ENCODE peak calls at places on chromosomes 6 and 20, in six cellular contexts. T, I, C, J, G and D are unnamed samples.

GRCh38 chr6:139376054-139376355 is 1.6 kb upstream of the CITED2 start:
- DNase-seq in C (no peak), I (no peak), T (peak), J (no peak), G (no peak), D (no peak)

GRCh38 chr6:113920663-113921267 is 50.2 kb downstream of the HDAC2 start:
- DNase-seq in I (no peak), G (no peak), T (no peak), C (no peak), J (peak), D (no peak)

GRCh38 chr6:168417158-168417557 is 23.8 kb upstream of the SMOC2 start:
- DNase-seq in J (no peak), T (no peak), I (no peak), G (no peak), C (peak), D (no peak)

GRCh38 chr20:33585413-33585812 is 76.7 kb upstream of the C20orf144 start:
- DNase-seq in T (no peak), I (no peak), C (no peak), G (no peak), J (no peak), D (no peak)

GRCh38 chr20:58308680-58309527 is 611 bp upstream of the RAB22A start:
- DNase-seq in J (peak), G (peak), C (peak), T (peak), I (peak), D (peak)

GRCh38 chr20:34535301-34535840 is 19.1 kb downstream of the DYNLRB1 start:
- DNase-seq in J (no peak), C (no peak), G (no peak), I (no peak), T (no peak), D (no peak)

GRCh38 chr20:45470939-45471338 is 1.4 kb downstream of the WFDC2 start:
- DNase-seq in T (no peak), G (no peak), I (peak), C (no peak), J (no peak), D (no peak)

GRCh38 chr20:49233226-49233625 is 14.0 kb downstream of the DDX27 start:
- DNase-seq in G (no peak), C (no peak), T (no peak), I (no peak), J (no peak), D (no peak)

GRCh38 chr6:53299331-53299835 is 49.4 kb downstream of the ELOVL5 start:
- DNase-seq in I (peak), C (no peak), J (no peak), T (no peak), G (no peak), D (no peak)

GRCh38 chr6:27478706-27479318 is 5.9 kb upstream of the ZNF184 start:
- DNase-seq in I (peak), T (peak), J (peak), G (peak), C (peak), D (peak)

GRCh38 chr6:108825326-108825725 is 22.9 kb upstream of the ARMC2 start:
- DNase-seq in G (no peak), I (no peak), J (no peak), C (no peak), T (no peak), D (no peak)

GRCh38 chr6:88105741-88106340 is 58.2 kb downstream of the SPACA1 start:
- DNase-seq in J (no peak), C (no peak), G (no peak), I (no peak), T (no peak), D (no peak)

GRCh38 chr6:112235956-112236355 is 18.4 kb downstream of the LAMA4 start:
- DNase-seq in C (no peak), G (no peak), I (no peak), T (peak), J (no peak), D (no peak)

GRCh38 chr6:111487656-111488055 is 4.6 kb upstream of the REV3L start:
- DNase-seq in I (no peak), G (no peak), C (no peak), J (peak), T (peak), D (no peak)

GRCh38 chr6:70412797-70413113 is 553 bp upstream of the FAM135A start:
- DNase-seq in J (no peak), G (peak), I (no peak), T (no peak), C (no peak), D (no peak)

GRCh38 chr20:39800111-39800510 is 838.0 kb downstream of the DHX35 start:
- DNase-seq in G (no peak), J (no peak), I (no peak), T (peak), C (no peak), D (no peak)

GRCh38 chr6:44806656-44807055 is 419.1 kb downstream of the CDC5L start:
- DNase-seq in J (no peak), C (no peak), I (no peak), G (no peak), T (no peak), D (no peak)

GRCh38 chr20:7497985-7498384 is 442.3 kb downstream of the HAO1 start:
- DNase-seq in C (no peak), I (no peak), J (no peak), G (no peak), T (peak), D (no peak)

GRCh38 chr6:3795836-3796395 is 44.4 kb upstream of the PXDC1 start:
- DNase-seq in T (peak), G (no peak), J (no peak), I (peak), C (no peak), D (no peak)

GRCh38 chr6:43173496-43174262 is 2.6 kb downstream of the SRF start:
- DNase-seq in I (peak), C (no peak), J (no peak), T (peak), G (no peak), D (no peak)

GRCh38 chr20:16707674-16708073 is 22.2 kb upstream of the SNRPB2 start:
- DNase-seq in G (no peak), C (no peak), I (no peak), T (no peak), J (no peak), D (no peak)

GRCh38 chr6:10099648-10100047 is 315.2 kb downstream of the TFAP2A start:
- DNase-seq in T (peak), G (no peak), I (peak), C (no peak), J (peak), D (no peak)

GRCh38 chr6:132931937-132932336 is 117.6 kb downstream of the RPS12 start:
- DNase-seq in C (no peak), T (no peak), J (no peak), G (no peak), I (no peak), D (no peak)

GRCh38 chr6:13066050-13066449 is 262.3 kb downstream of the TBC1D7 start:
- DNase-seq in C (no peak), T (no peak), J (no peak), G (no peak), I (no peak), D (no peak)

GRCh38 chr6:686528-686927 is 6.4 kb downstream of the EXOC2 start:
- DNase-seq in T (peak), J (no peak), G (no peak), I (no peak), C (no peak), D (no peak)

GRCh38 chr20:57711311-57711712 is 1.5 kb upstream of the PMEPA1 start:
- DNase-seq in C (no peak), I (no peak), G (no peak), J (no peak), T (peak), D (no peak)

GRCh38 chr6:87350516-87350915 is 5.9 kb downstream of the C6orf163 start:
- DNase-seq in J (no peak), C (no peak), I (no peak), G (no peak), T (no peak), D (no peak)

GRCh38 chr6:158591134-158591809 is 31.4 kb downstream of the TMEM181 start:
- DNase-seq in J (no peak), T (no peak), G (no peak), I (no peak), C (no peak), D (no peak)

GRCh38 chr6:4670295-4670694 is 105.9 kb upstream of the CDYL start:
- DNase-seq in T (no peak), J (no peak), G (no peak), C (no peak), I (no peak), D (no peak)

GRCh38 chr6:157715766-157716171 is 107.3 kb upstream of the SNX9 start:
- DNase-seq in C (peak), J (no peak), T (peak), G (no peak), I (no peak), D (no peak)

GRCh38 chr6:149904661-149905370 is 6.9 kb upstream of the RAET1E start:
- DNase-seq in I (no peak), J (no peak), T (no peak), C (peak), G (no peak), D (no peak)

GRCh38 chr6:14147891-14148290 is 30.3 kb downstream of the CD83 start:
- DNase-seq in G (no peak), T (no peak), J (no peak), C (no peak), I (no peak), D (no peak)